ENCODE peak calls at places on chromosomes 13 and 19, in four cellular contexts. One of them, this sample, is unnamed.

GRCh38 chr19:47391510-47392223 is 27.7 kb downstream of the MEIS3 start:
- ATAC-seq in HCT116: peak; percentile 97
- ATAC-seq in upper lobe of left lung: peak; percentile 90
- ATAC-seq in A549: peak; percentile 93
- ATAC-seq in this sample: peak; percentile 46

GRCh38 chr19:6062274-6062673 is 48.0 kb downstream of the RFX2 start:
- ATAC-seq in HCT116: no peak
- ATAC-seq in upper lobe of left lung: peak; percentile 31
- ATAC-seq in A549: no peak
- ATAC-seq in this sample: no peak

GRCh38 chr19:7673995-7674667 is 2.8 kb upstream of the MCEMP1 start:
- ATAC-seq in HCT116: peak; percentile 99
- ATAC-seq in upper lobe of left lung: peak; percentile 91
- ATAC-seq in A549: peak; percentile 89
- ATAC-seq in this sample: peak; percentile 89

GRCh38 chr13:98474761-98475160 is 102.1 kb downstream of the STK24 start:
- ATAC-seq in HCT116: no peak
- ATAC-seq in upper lobe of left lung: no peak
- ATAC-seq in A549: no peak
- ATAC-seq in this sample: no peak

GRCh38 chr13:20505405-20506366 is 20.0 kb downstream of the CRYL1 start:
- ATAC-seq in HCT116: no peak
- ATAC-seq in upper lobe of left lung: no peak
- ATAC-seq in A549: no peak
- ATAC-seq in this sample: no peak

GRCh38 chr19:23203841-23204344 is 46.3 kb downstream of the ZNF724 start:
- ATAC-seq in HCT116: no peak
- ATAC-seq in upper lobe of left lung: peak; percentile 79
- ATAC-seq in A549: no peak
- ATAC-seq in this sample: peak; percentile 53

GRCh38 chr13:21287331-21287907 is 111.0 kb downstream of the MRPL57 start:
- ATAC-seq in HCT116: no peak
- ATAC-seq in upper lobe of left lung: no peak
- ATAC-seq in A549: no peak
- ATAC-seq in this sample: no peak

GRCh38 chr13:113876341-113877148 is 12.7 kb upstream of the GAS6 start:
- ATAC-seq in HCT116: no peak
- ATAC-seq in upper lobe of left lung: no peak
- ATAC-seq in A549: no peak
- ATAC-seq in this sample: no peak

GRCh38 chr19:29154163-29154562 is 58.8 kb downstream of the UQCRFS1 start:
- ATAC-seq in HCT116: no peak
- ATAC-seq in upper lobe of left lung: no peak
- ATAC-seq in A549: no peak
- ATAC-seq in this sample: no peak

GRCh38 chr13:42652642-42653415 is 78.9 kb downstream of the TNFSF11 start:
- ATAC-seq in HCT116: no peak
- ATAC-seq in upper lobe of left lung: no peak
- ATAC-seq in A549: no peak
- ATAC-seq in this sample: no peak

GRCh38 chr19:38917921-38918491 is 6.0 kb upstream of the CCER2 start:
- ATAC-seq in HCT116: peak; percentile 73
- ATAC-seq in upper lobe of left lung: no peak
- ATAC-seq in A549: peak; percentile 84
- ATAC-seq in this sample: no peak

GRCh38 chr13:41389580-41389979 is 67.8 kb upstream of the RGCC start:
- ATAC-seq in HCT116: no peak
- ATAC-seq in upper lobe of left lung: no peak
- ATAC-seq in A549: no peak
- ATAC-seq in this sample: no peak

GRCh38 chr19:30443531-30444252 is 71.5 kb downstream of the ZNF536 start:
- ATAC-seq in HCT116: no peak
- ATAC-seq in upper lobe of left lung: no peak
- ATAC-seq in A549: no peak
- ATAC-seq in this sample: no peak

GRCh38 chr13:49560270-49561063 is 24.9 kb downstream of the RCBTB1 start:
- ATAC-seq in HCT116: no peak
- ATAC-seq in upper lobe of left lung: no peak
- ATAC-seq in A549: peak; percentile 87
- ATAC-seq in this sample: no peak

GRCh38 chr13:110560606-110561334 is 752 bp downstream of the RAB20 start:
- ATAC-seq in HCT116: peak; percentile 55
- ATAC-seq in upper lobe of left lung: peak; percentile 48
- ATAC-seq in A549: peak; percentile 53
- ATAC-seq in this sample: peak; percentile 34

GRCh38 chr19:42555801-42556200 is 27.5 kb upstream of the CEACAM1 start:
- ATAC-seq in HCT116: no peak
- ATAC-seq in upper lobe of left lung: no peak
- ATAC-seq in A549: no peak
- ATAC-seq in this sample: no peak

GRCh38 chr13:113991191-113991669 is 17.4 kb upstream of the C13orf46 start:
- ATAC-seq in HCT116: no peak
- ATAC-seq in upper lobe of left lung: no peak
- ATAC-seq in A549: no peak
- ATAC-seq in this sample: no peak

GRCh38 chr13:32537580-32538233 is 888 bp downstream of the N4BP2L2 start:
- ATAC-seq in HCT116: peak; percentile 35
- ATAC-seq in upper lobe of left lung: peak; percentile 53
- ATAC-seq in A549: peak; percentile 45
- ATAC-seq in this sample: peak; percentile 8

GRCh38 chr13:109785892-109786450 is 412 bp downstream of the IRS2 start:
- ATAC-seq in HCT116: peak; percentile 18
- ATAC-seq in upper lobe of left lung: no peak
- ATAC-seq in A549: no peak
- ATAC-seq in this sample: peak; percentile 23

GRCh38 chr19:51621178-51621577 is 9.0 kb downstream of the SIGLEC5 start:
- ATAC-seq in HCT116: no peak
- ATAC-seq in upper lobe of left lung: peak; percentile 53
- ATAC-seq in A549: no peak
- ATAC-seq in this sample: no peak

GRCh38 chr19:3642987-3643386 is 16.4 kb upstream of the CACTIN start:
- ATAC-seq in HCT116: peak; percentile 96
- ATAC-seq in upper lobe of left lung: peak; percentile 9
- ATAC-seq in A549: peak; percentile 43
- ATAC-seq in this sample: no peak

GRCh38 chr13:80923907-80924306 is 583.0 kb upstream of the SPRY2 start:
- ATAC-seq in HCT116: no peak
- ATAC-seq in upper lobe of left lung: no peak
- ATAC-seq in A549: no peak
- ATAC-seq in this sample: no peak

GRCh38 chr13:43877788-43878187 is 1.8 kb downstream of the CCDC122 start:
- ATAC-seq in HCT116: no peak
- ATAC-seq in upper lobe of left lung: no peak
- ATAC-seq in A549: no peak
- ATAC-seq in this sample: no peak

GRCh38 chr13:43880451-43880850 is 747 bp downstream of the LACC1 start:
- ATAC-seq in HCT116: peak; percentile 13
- ATAC-seq in upper lobe of left lung: no peak
- ATAC-seq in A549: no peak
- ATAC-seq in this sample: no peak

GRCh38 chr13:43880930-43881329 is 1.2 kb downstream of the LACC1 start:
- ATAC-seq in HCT116: no peak
- ATAC-seq in upper lobe of left lung: no peak
- ATAC-seq in A549: no peak
- ATAC-seq in this sample: no peak

GRCh38 chr13:43879323-43880181 is at the start of the genes CCDC122 and LACC1:
- ATAC-seq in HCT116: peak; percentile 85
- ATAC-seq in upper lobe of left lung: peak; percentile 97
- ATAC-seq in A549: peak; percentile 96
- ATAC-seq in this sample: peak; percentile 94

GRCh38 chr13:43878897-43879322 is 630 bp downstream of the CCDC122 start:
- ATAC-seq in HCT116: peak; percentile 64
- ATAC-seq in upper lobe of left lung: peak; percentile 89
- ATAC-seq in A549: peak; percentile 86
- ATAC-seq in this sample: peak; percentile 85
- H3K4me1 ChIP-seq in HCT116: peaks cover 23% of the 10 kb centered on the region
- H3K4me1 ChIP-seq in upper lobe of left lung: peaks cover 20% of the 10 kb centered on the region
- H3K4me1 ChIP-seq in A549: peaks cover 11% of the 10 kb centered on the region
- H3K4me1 ChIP-seq in this sample: no peaks in the 10 kb centered on the region

DNA sequence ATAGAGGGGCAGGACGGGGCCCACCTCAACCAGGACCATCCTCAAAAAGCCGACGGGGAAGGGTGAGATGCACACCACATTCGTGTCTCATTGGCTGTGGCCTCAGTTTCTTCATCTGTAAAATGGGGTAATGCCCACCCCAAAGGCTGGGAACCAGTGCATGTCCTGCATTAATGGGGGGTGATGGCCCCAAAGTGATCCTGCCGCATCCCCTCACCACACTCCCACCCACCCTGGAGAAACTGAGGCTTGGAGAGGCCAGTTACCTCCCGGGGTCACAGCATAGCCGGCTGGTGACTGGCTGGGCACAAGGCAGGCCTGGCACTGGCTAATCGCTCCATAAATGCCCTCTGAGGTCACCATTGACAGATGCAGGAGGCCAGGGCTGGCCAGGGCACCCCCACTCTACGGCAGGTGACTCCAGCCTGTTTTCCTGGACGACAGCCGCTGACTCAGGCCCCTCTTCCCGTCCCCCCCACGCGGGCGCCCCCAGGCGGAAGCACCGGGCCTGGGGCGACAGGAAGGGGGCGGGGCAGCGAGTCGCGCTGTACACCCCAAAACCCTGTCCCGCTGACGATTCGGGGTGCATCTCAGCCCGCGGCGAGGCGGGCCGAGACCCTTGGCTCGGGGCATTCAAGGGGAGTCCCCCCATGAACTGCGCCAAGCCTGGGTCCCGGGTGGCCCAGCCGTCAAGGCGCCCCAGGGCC is 483 bp upstream of the MIDN start:
- ATAC-seq in HCT116: peak; percentile 11
- ATAC-seq in upper lobe of left lung: peak; percentile 3
- ATAC-seq in A549: peak; percentile 4
- ATAC-seq in this sample: peak; percentile 1
- TF ChIP-seq POLR2A in HCT116: no peak
- TF ChIP-seq POLR2A in upper lobe of left lung: no peak
- TF ChIP-seq POLR2A in A549: no peak
- TF ChIP-seq POLR2A in this sample: no peak

GRCh38 chr19:14473073-14473790 is 1.9 kb downstream of the PTGER1 start:
- ATAC-seq in HCT116: no peak
- ATAC-seq in upper lobe of left lung: no peak
- ATAC-seq in A549: no peak
- ATAC-seq in this sample: no peak
- H3K4me1 ChIP-seq in HCT116: peaks cover 39% of the 10 kb centered on the region
- H3K4me1 ChIP-seq in upper lobe of left lung: peaks cover 61% of the 10 kb centered on the region
- H3K4me1 ChIP-seq in A549: peaks cover 35% of the 10 kb centered on the region
- H3K4me1 ChIP-seq in this sample: peaks cover 69% of the 10 kb centered on the region

GRCh38 chr19:41320568-41320967 is 10.6 kb downstream of the CCDC97 start:
- ATAC-seq in HCT116: no peak
- ATAC-seq in upper lobe of left lung: no peak
- ATAC-seq in A549: no peak
- ATAC-seq in this sample: no peak
- TF ChIP-seq POLR2A in HCT116: no peak
- TF ChIP-seq POLR2A in upper lobe of left lung: no peak
- TF ChIP-seq POLR2A in A549: no peak
- TF ChIP-seq POLR2A in this sample: no peak

GRCh38 chr13:25051065-25051464 is 44.9 kb upstream of the PABPC3 start:
- ATAC-seq in HCT116: no peak
- ATAC-seq in upper lobe of left lung: no peak
- ATAC-seq in A549: no peak
- ATAC-seq in this sample: no peak
- H3K4me1 ChIP-seq in HCT116: no peaks in the 10 kb centered on the region
- H3K4me1 ChIP-seq in upper lobe of left lung: peaks cover 11% of the 10 kb centered on the region
- H3K4me1 ChIP-seq in A549: no peaks in the 10 kb centered on the region
- H3K4me1 ChIP-seq in this sample: peaks cover 14% of the 10 kb centered on the region

DNA sequence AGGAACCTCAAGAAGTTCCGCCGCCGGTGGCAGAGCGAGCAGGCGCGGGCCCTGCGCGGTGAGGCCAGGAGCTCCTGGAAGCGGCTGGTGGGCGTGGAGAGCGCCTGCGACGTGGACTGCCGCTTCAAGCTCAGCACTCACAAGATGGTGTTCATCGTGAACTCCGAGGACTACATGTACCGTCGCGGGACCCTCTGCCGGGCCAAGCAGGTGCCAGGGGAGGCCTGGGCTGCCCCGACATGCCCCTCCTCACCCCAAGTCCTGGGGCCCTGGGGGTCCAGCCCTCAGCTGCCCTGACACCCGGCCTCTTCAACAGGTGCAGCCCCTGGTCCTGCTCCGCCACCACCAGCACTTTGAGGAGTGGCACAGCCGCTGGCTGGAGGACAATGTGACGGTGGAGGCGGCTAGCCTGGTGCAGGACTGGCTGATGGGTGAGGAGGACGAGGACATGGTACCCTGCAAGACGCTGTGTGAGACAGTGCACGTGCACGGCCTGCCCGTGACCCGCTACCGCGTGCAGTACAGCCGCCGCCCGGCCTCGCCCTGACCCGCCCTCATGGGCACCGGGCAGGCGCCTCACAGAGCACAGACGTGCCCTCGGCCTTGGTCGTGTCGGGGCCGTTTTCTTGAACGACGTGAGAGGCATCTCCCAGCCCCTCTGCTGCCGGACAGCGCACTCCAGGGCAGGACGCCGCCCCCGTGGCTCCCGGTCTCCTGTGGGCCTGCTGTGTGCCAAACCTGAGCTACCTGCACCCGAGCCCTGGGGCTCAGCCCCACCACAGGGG is 10.4 kb upstream of the F2RL3 start:
- ATAC-seq in HCT116: no peak
- ATAC-seq in upper lobe of left lung: peak; percentile 7
- ATAC-seq in A549: no peak
- ATAC-seq in this sample: no peak
- TF ChIP-seq POLR2A in HCT116: no peak
- TF ChIP-seq POLR2A in upper lobe of left lung: no peak
- TF ChIP-seq POLR2A in A549: no peak
- TF ChIP-seq POLR2A in this sample: no peak

GRCh38 chr19:33302175-33302973 is at the start of gene CEBPA:
- ATAC-seq in HCT116: peak; percentile 93
- ATAC-seq in upper lobe of left lung: peak; percentile 91
- ATAC-seq in A549: peak; percentile 92
- ATAC-seq in this sample: peak; percentile 94

GRCh38 chr19:33300016-33300981 is 2.0 kb downstream of the CEBPA start:
- ATAC-seq in HCT116: no peak
- ATAC-seq in upper lobe of left lung: no peak
- ATAC-seq in A549: no peak
- ATAC-seq in this sample: no peak

GRCh38 chr19:33302974-33303790 is 848 bp upstream of the CEBPA start:
- ATAC-seq in HCT116: peak; percentile 50
- ATAC-seq in upper lobe of left lung: peak; percentile 72
- ATAC-seq in A549: peak; percentile 79
- ATAC-seq in this sample: peak; percentile 69

GRCh38 chr19:33301011-33301899 is 1.1 kb downstream of the CEBPA start:
- ATAC-seq in HCT116: no peak
- ATAC-seq in upper lobe of left lung: no peak
- ATAC-seq in A549: no peak
- ATAC-seq in this sample: no peak

DNA sequence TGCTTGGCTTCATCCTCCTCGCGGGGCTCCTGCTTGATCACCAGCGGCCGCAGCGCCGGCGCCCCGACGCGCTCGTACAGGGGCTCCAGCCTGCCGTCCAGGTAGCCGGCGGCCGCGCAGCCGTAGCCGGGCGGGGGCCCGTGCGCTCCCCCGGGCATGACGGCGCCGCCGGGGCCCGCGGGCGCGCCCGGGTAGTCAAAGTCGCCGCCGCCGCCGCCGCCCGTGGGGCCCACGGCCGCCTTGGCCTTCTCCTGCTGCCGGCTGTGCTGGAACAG is 497 bp downstream of the CEBPA start:
- ATAC-seq in HCT116: no peak
- ATAC-seq in upper lobe of left lung: no peak
- ATAC-seq in A549: no peak
- ATAC-seq in this sample: no peak
- H3K4me1 ChIP-seq in HCT116: peaks cover 28% of the 10 kb centered on the region
- H3K4me1 ChIP-seq in upper lobe of left lung: peaks cover 80% of the 10 kb centered on the region
- H3K4me1 ChIP-seq in A549: peaks cover 11% of the 10 kb centered on the region
- H3K4me1 ChIP-seq in this sample: no peaks in the 10 kb centered on the region

This sample was measured in gastroesophageal sphincter.